ENCODE peak calls at places on chromosomes 2 and 18, in ten cellular contexts. One of them, this sample, is unnamed. For H3K9me3, the result is how much of the 10 kb centered on the place peaks cover.

GRCh38 chr2:220373878-220374277 is 746.4 kb downstream of the SLC4A3 start:
- DNase-seq in fibroblast of lung: peak
- DNase-seq in body of pancreas: no peak
- DNase-seq in hepatocyte: no peak
- DNase-seq in tibial artery: no peak
- DNase-seq in pancreas: no peak
- DNase-seq in right lobe of liver: no peak
- DNase-seq in ovary: no peak
- DNase-seq in heart left ventricle: no peak
- DNase-seq in NT2/D1: no peak
- DNase-seq in this sample: no peak

GRCh38 chr2:60174146-60174545 is 379.3 kb downstream of the BCL11A start:
- DNase-seq in fibroblast of lung: no peak
- DNase-seq in body of pancreas: no peak
- DNase-seq in hepatocyte: no peak
- DNase-seq in tibial artery: no peak
- DNase-seq in pancreas: no peak
- DNase-seq in right lobe of liver: no peak
- DNase-seq in ovary: no peak
- DNase-seq in heart left ventricle: no peak
- DNase-seq in NT2/D1: no peak
- DNase-seq in this sample: no peak

GRCh38 chr18:78698914-78699313 is 280.7 kb upstream of the SALL3 start:
- DNase-seq in fibroblast of lung: no peak
- DNase-seq in body of pancreas: no peak
- DNase-seq in hepatocyte: no peak
- DNase-seq in tibial artery: no peak
- DNase-seq in pancreas: no peak
- DNase-seq in right lobe of liver: no peak
- DNase-seq in ovary: no peak
- DNase-seq in heart left ventricle: no peak
- DNase-seq in NT2/D1: no peak
- DNase-seq in this sample: no peak

GRCh38 chr2:224023188-224023587 is 15.9 kb downstream of the SERPINE2 start:
- DNase-seq in fibroblast of lung: no peak
- DNase-seq in body of pancreas: no peak
- DNase-seq in hepatocyte: peak
- DNase-seq in tibial artery: no peak
- DNase-seq in pancreas: no peak
- DNase-seq in right lobe of liver: no peak
- DNase-seq in ovary: no peak
- DNase-seq in heart left ventricle: no peak
- DNase-seq in NT2/D1: no peak
- DNase-seq in this sample: peak

GRCh38 chr18:75130591-75131274 is 78.2 kb downstream of the PTGR3 start:
- DNase-seq in fibroblast of lung: peak
- DNase-seq in body of pancreas: no peak
- DNase-seq in hepatocyte: no peak
- DNase-seq in tibial artery: peak
- DNase-seq in pancreas: no peak
- DNase-seq in right lobe of liver: no peak
- DNase-seq in ovary: no peak
- DNase-seq in heart left ventricle: no peak
- DNase-seq in NT2/D1: no peak
- DNase-seq in this sample: no peak

GRCh38 chr2:221443631-221444030 is 128.5 kb downstream of the EPHA4 start:
- DNase-seq in fibroblast of lung: no peak
- DNase-seq in body of pancreas: no peak
- DNase-seq in hepatocyte: no peak
- DNase-seq in tibial artery: no peak
- DNase-seq in pancreas: no peak
- DNase-seq in right lobe of liver: no peak
- DNase-seq in ovary: no peak
- DNase-seq in heart left ventricle: no peak
- DNase-seq in NT2/D1: no peak
- DNase-seq in this sample: no peak

GRCh38 chr2:200380139-200380561 is 73.7 kb downstream of the SPATS2L start:
- DNase-seq in fibroblast of lung: no peak
- DNase-seq in body of pancreas: no peak
- DNase-seq in hepatocyte: no peak
- DNase-seq in tibial artery: no peak
- DNase-seq in pancreas: no peak
- DNase-seq in right lobe of liver: no peak
- DNase-seq in ovary: no peak
- DNase-seq in heart left ventricle: no peak
- DNase-seq in NT2/D1: no peak
- DNase-seq in this sample: no peak

GRCh38 chr2:11356760-11357159 is 12.3 kb upstream of the ROCK2 start:
- DNase-seq in fibroblast of lung: no peak
- DNase-seq in body of pancreas: no peak
- DNase-seq in hepatocyte: no peak
- DNase-seq in tibial artery: no peak
- DNase-seq in pancreas: no peak
- DNase-seq in right lobe of liver: no peak
- DNase-seq in ovary: no peak
- DNase-seq in heart left ventricle: no peak
- DNase-seq in NT2/D1: no peak
- DNase-seq in this sample: no peak

GRCh38 chr18:79436556-79437275 is 41.0 kb downstream of the NFATC1 start:
- DNase-seq in fibroblast of lung: no peak
- DNase-seq in body of pancreas: no peak
- DNase-seq in hepatocyte: no peak
- DNase-seq in tibial artery: no peak
- DNase-seq in pancreas: no peak
- DNase-seq in right lobe of liver: no peak
- DNase-seq in ovary: no peak
- DNase-seq in heart left ventricle: no peak
- DNase-seq in NT2/D1: no peak
- DNase-seq in this sample: no peak

GRCh38 chr18:49563701-49564100 is 1.8 kb downstream of the LIPG start:
- DNase-seq in fibroblast of lung: no peak
- DNase-seq in body of pancreas: no peak
- DNase-seq in hepatocyte: no peak
- DNase-seq in tibial artery: no peak
- DNase-seq in pancreas: no peak
- DNase-seq in right lobe of liver: no peak
- DNase-seq in ovary: no peak
- DNase-seq in heart left ventricle: no peak
- DNase-seq in NT2/D1: no peak
- DNase-seq in this sample: no peak

GRCh38 chr18:49561377-49562193 is at the start of gene LIPG:
- DNase-seq in fibroblast of lung: peak
- DNase-seq in body of pancreas: peak
- DNase-seq in hepatocyte: peak
- DNase-seq in tibial artery: no peak
- DNase-seq in pancreas: peak
- DNase-seq in right lobe of liver: peak
- DNase-seq in ovary: peak
- DNase-seq in heart left ventricle: peak
- DNase-seq in NT2/D1: no peak
- DNase-seq in this sample: no peak

GRCh38 chr18:49562481-49563129 is 748 bp downstream of the LIPG start:
- DNase-seq in fibroblast of lung: no peak
- DNase-seq in body of pancreas: no peak
- DNase-seq in hepatocyte: peak
- DNase-seq in tibial artery: no peak
- DNase-seq in pancreas: no peak
- DNase-seq in right lobe of liver: no peak
- DNase-seq in ovary: no peak
- DNase-seq in heart left ventricle: no peak
- DNase-seq in NT2/D1: no peak
- DNase-seq in this sample: no peak

GRCh38 chr18:49564435-49564834 is 2.6 kb downstream of the LIPG start:
- DNase-seq in fibroblast of lung: no peak
- DNase-seq in body of pancreas: no peak
- DNase-seq in hepatocyte: no peak
- DNase-seq in tibial artery: no peak
- DNase-seq in pancreas: no peak
- DNase-seq in right lobe of liver: no peak
- DNase-seq in ovary: no peak
- DNase-seq in heart left ventricle: no peak
- DNase-seq in NT2/D1: no peak
- DNase-seq in this sample: no peak

DNA sequence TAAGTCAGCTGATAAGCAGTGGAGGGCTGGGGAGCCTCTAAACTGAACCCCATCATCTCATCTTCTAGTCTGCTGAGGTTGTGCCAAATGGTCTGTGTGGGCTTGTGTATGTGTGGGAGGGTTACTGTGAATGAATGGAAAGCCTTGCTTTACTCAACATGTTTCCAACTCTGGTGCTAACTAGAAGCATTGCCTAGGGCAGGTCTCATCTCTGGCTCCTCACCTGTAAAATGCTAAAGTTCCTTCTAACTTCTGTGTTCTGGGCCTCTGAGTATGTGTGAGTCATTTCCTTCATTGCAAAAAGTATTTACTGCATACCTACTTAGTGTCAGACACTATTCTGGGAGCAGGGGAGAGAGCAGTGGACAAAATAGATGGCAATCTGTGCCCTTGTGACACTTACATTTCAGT is 1.3 kb downstream of the LIPG start:
- DNase-seq in fibroblast of lung: no peak
- DNase-seq in body of pancreas: no peak
- DNase-seq in hepatocyte: no peak
- DNase-seq in tibial artery: no peak
- DNase-seq in pancreas: no peak
- DNase-seq in right lobe of liver: no peak
- DNase-seq in ovary: no peak
- DNase-seq in heart left ventricle: no peak
- DNase-seq in NT2/D1: no peak
- DNase-seq in this sample: no peak
- H3K4me3 ChIP-seq in fibroblast of lung: no peak
- H3K4me3 ChIP-seq in body of pancreas: no peak
- H3K4me3 ChIP-seq in hepatocyte: peak
- H3K4me3 ChIP-seq in tibial artery: no peak
- H3K4me3 ChIP-seq in pancreas: no peak
- H3K4me3 ChIP-seq in right lobe of liver: peak
- H3K4me3 ChIP-seq in ovary: no peak
- H3K4me3 ChIP-seq in heart left ventricle: peak
- H3K4me3 ChIP-seq in NT2/D1: peak
- H3K4me3 ChIP-seq in this sample: no peak

GRCh38 chr2:95220449-95220848 is 13.1 kb downstream of the ZNF892 start:
- DNase-seq in fibroblast of lung: no peak
- DNase-seq in body of pancreas: no peak
- DNase-seq in hepatocyte: no peak
- DNase-seq in tibial artery: no peak
- DNase-seq in pancreas: no peak
- DNase-seq in right lobe of liver: no peak
- DNase-seq in ovary: no peak
- DNase-seq in heart left ventricle: no peak
- DNase-seq in NT2/D1: no peak
- DNase-seq in this sample: no peak
- H3K9me3 ChIP-seq in fibroblast of lung: under half
- H3K9me3 ChIP-seq in body of pancreas: under half
- H3K9me3 ChIP-seq in hepatocyte: under half
- H3K9me3 ChIP-seq in tibial artery: half or more
- H3K9me3 ChIP-seq in pancreas: under half
- H3K9me3 ChIP-seq in right lobe of liver: half or more
- H3K9me3 ChIP-seq in ovary: under half
- H3K9me3 ChIP-seq in heart left ventricle: half or more
- H3K9me3 ChIP-seq in NT2/D1: half or more
- H3K9me3 ChIP-seq in this sample: under half

DNA sequence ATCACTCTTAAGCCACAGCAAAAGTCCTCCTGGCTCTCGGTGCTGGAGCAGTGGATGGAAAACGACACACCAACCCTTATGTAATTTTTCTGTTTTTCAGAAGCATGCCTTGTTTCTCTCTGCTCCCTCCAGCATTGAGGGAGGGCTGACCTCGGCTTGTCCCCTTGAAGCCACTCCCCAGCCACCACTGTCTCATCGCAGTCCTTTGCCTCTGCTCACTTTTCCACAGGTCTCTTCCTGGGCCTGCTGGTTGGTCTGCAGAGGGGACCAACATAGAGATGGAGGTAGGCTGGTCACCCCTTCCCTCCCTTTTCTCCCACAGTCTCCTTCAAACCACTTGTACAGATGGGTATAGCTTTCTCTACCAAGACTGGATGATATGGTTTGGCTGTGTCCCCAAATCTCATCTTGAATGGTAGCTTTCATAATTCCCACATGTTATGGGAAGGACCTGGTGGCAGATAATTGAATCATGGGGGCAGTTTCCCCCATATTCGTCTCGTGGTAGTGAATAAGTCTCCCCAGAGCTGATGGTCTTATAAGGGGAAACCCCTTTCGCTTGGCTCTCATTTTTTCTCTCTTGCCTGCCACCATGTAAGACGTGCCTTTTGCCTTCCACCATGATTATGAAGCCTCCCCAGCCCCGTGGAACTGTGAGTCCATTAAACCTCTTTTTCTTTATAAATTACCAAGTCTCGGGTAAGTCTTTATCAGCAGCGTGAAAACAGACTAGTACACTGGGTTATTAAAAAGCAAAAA is 14.3 kb upstream of the RIOK3 start:
- DNase-seq in fibroblast of lung: no peak
- DNase-seq in body of pancreas: no peak
- DNase-seq in hepatocyte: no peak
- DNase-seq in tibial artery: no peak
- DNase-seq in pancreas: no peak
- DNase-seq in right lobe of liver: no peak
- DNase-seq in ovary: no peak
- DNase-seq in heart left ventricle: no peak
- DNase-seq in NT2/D1: no peak
- DNase-seq in this sample: no peak
- H3K4me3 ChIP-seq in fibroblast of lung: no peak
- H3K4me3 ChIP-seq in body of pancreas: no peak
- H3K4me3 ChIP-seq in hepatocyte: no peak
- H3K4me3 ChIP-seq in tibial artery: peak
- H3K4me3 ChIP-seq in pancreas: no peak
- H3K4me3 ChIP-seq in right lobe of liver: no peak
- H3K4me3 ChIP-seq in ovary: no peak
- H3K4me3 ChIP-seq in heart left ventricle: no peak
- H3K4me3 ChIP-seq in NT2/D1: no peak
- H3K4me3 ChIP-seq in this sample: no peak

GRCh38 chr18:42281124-42281523 is 326.1 kb downstream of the PIK3C3 start:
- DNase-seq in fibroblast of lung: no peak
- DNase-seq in body of pancreas: no peak
- DNase-seq in hepatocyte: no peak
- DNase-seq in tibial artery: no peak
- DNase-seq in pancreas: no peak
- DNase-seq in right lobe of liver: no peak
- DNase-seq in ovary: no peak
- DNase-seq in heart left ventricle: no peak
- DNase-seq in NT2/D1: no peak
- DNase-seq in this sample: no peak

GRCh38 chr18:42275949-42276730 is 321.1 kb downstream of the PIK3C3 start:
- DNase-seq in fibroblast of lung: no peak
- DNase-seq in body of pancreas: no peak
- DNase-seq in hepatocyte: no peak
- DNase-seq in tibial artery: no peak
- DNase-seq in pancreas: no peak
- DNase-seq in right lobe of liver: no peak
- DNase-seq in ovary: no peak
- DNase-seq in heart left ventricle: no peak
- DNase-seq in NT2/D1: no peak
- DNase-seq in this sample: no peak

GRCh38 chr18:42287047-42287446 is 332.0 kb downstream of the PIK3C3 start:
- DNase-seq in fibroblast of lung: no peak
- DNase-seq in body of pancreas: no peak
- DNase-seq in hepatocyte: no peak
- DNase-seq in tibial artery: no peak
- DNase-seq in pancreas: no peak
- DNase-seq in right lobe of liver: no peak
- DNase-seq in ovary: no peak
- DNase-seq in heart left ventricle: no peak
- DNase-seq in NT2/D1: no peak
- DNase-seq in this sample: no peak

GRCh38 chr18:42281851-42282250 is 326.8 kb downstream of the PIK3C3 start:
- DNase-seq in fibroblast of lung: no peak
- DNase-seq in body of pancreas: no peak
- DNase-seq in hepatocyte: no peak
- DNase-seq in tibial artery: no peak
- DNase-seq in pancreas: no peak
- DNase-seq in right lobe of liver: no peak
- DNase-seq in ovary: no peak
- DNase-seq in heart left ventricle: no peak
- DNase-seq in NT2/D1: no peak
- DNase-seq in this sample: no peak
- H3K9me3 ChIP-seq in fibroblast of lung: under half
- H3K9me3 ChIP-seq in body of pancreas: under half
- H3K9me3 ChIP-seq in hepatocyte: under half
- H3K9me3 ChIP-seq in tibial artery: under half
- H3K9me3 ChIP-seq in pancreas: under half
- H3K9me3 ChIP-seq in right lobe of liver: under half
- H3K9me3 ChIP-seq in ovary: under half
- H3K9me3 ChIP-seq in heart left ventricle: under half
- H3K9me3 ChIP-seq in NT2/D1: under half
- H3K9me3 ChIP-seq in this sample: under half